ENCODE peak calls at places on chromosomes 16 and 17, in five cellular contexts. One of them, this sample, is unnamed.

GRCh38 chr17:80854220-80854619 is 137.4 kb upstream of the CHMP6 start:
- DNase-seq in NCI-H2029 treated with DMSO at 0.1 percent for 48 hours: no peak
- DNase-seq in NCI-H1436 treated with DMSO at 0.1 percent for 48 hours: no peak
- DNase-seq in T-cell: no peak
- DNase-seq in HFFc6: no peak
- DNase-seq in this sample: no peak

GRCh38 chr16:16917201-16917600 is 538.3 kb downstream of the NPIPA7 start:
- DNase-seq in NCI-H2029 treated with DMSO at 0.1 percent for 48 hours: no peak
- DNase-seq in NCI-H1436 treated with DMSO at 0.1 percent for 48 hours: no peak
- DNase-seq in T-cell: no peak
- DNase-seq in HFFc6: no peak
- DNase-seq in this sample: no peak

GRCh38 chr17:17494499-17495447 is 1.4 kb downstream of the RASD1 start:
- DNase-seq in NCI-H2029 treated with DMSO at 0.1 percent for 48 hours: no peak
- DNase-seq in NCI-H1436 treated with DMSO at 0.1 percent for 48 hours: no peak
- DNase-seq in T-cell: no peak
- DNase-seq in HFFc6: no peak
- DNase-seq in this sample: no peak

GRCh38 chr17:55814377-55814776 is 63.5 kb downstream of the PCTP start:
- DNase-seq in NCI-H2029 treated with DMSO at 0.1 percent for 48 hours: no peak
- DNase-seq in NCI-H1436 treated with DMSO at 0.1 percent for 48 hours: no peak
- DNase-seq in T-cell: no peak
- DNase-seq in HFFc6: no peak
- DNase-seq in this sample: no peak

GRCh38 chr16:56203052-56203451 is 11.8 kb downstream of the GNAO1 start:
- DNase-seq in NCI-H2029 treated with DMSO at 0.1 percent for 48 hours: no peak
- DNase-seq in NCI-H1436 treated with DMSO at 0.1 percent for 48 hours: no peak
- DNase-seq in T-cell: peak
- DNase-seq in HFFc6: peak
- DNase-seq in this sample: no peak

GRCh38 chr17:77180503-77181330 is 39.9 kb downstream of the SEC14L1 start:
- DNase-seq in NCI-H2029 treated with DMSO at 0.1 percent for 48 hours: no peak
- DNase-seq in NCI-H1436 treated with DMSO at 0.1 percent for 48 hours: no peak
- DNase-seq in T-cell: no peak
- DNase-seq in HFFc6: no peak
- DNase-seq in this sample: no peak

GRCh38 chr16:8721693-8722348 is 47.4 kb downstream of the ABAT start:
- DNase-seq in NCI-H2029 treated with DMSO at 0.1 percent for 48 hours: peak
- DNase-seq in NCI-H1436 treated with DMSO at 0.1 percent for 48 hours: peak
- DNase-seq in T-cell: no peak
- DNase-seq in HFFc6: no peak
- DNase-seq in this sample: no peak

GRCh38 chr17:73640691-73641090 is 3.6 kb downstream of the SDK2 start:
- DNase-seq in NCI-H2029 treated with DMSO at 0.1 percent for 48 hours: no peak
- DNase-seq in NCI-H1436 treated with DMSO at 0.1 percent for 48 hours: no peak
- DNase-seq in T-cell: no peak
- DNase-seq in HFFc6: no peak
- DNase-seq in this sample: no peak

GRCh38 chr17:60557805-60558204 is 31.8 kb upstream of the APPBP2 start:
- DNase-seq in NCI-H2029 treated with DMSO at 0.1 percent for 48 hours: no peak
- DNase-seq in NCI-H1436 treated with DMSO at 0.1 percent for 48 hours: no peak
- DNase-seq in T-cell: no peak
- DNase-seq in HFFc6: no peak
- DNase-seq in this sample: no peak

GRCh38 chr17:42850964-42851363 is at the start of gene AOC3:
- DNase-seq in NCI-H2029 treated with DMSO at 0.1 percent for 48 hours: no peak
- DNase-seq in NCI-H1436 treated with DMSO at 0.1 percent for 48 hours: no peak
- DNase-seq in T-cell: no peak
- DNase-seq in HFFc6: no peak
- DNase-seq in this sample: no peak

GRCh38 chr17:44628234-44629188 is 27.8 kb upstream of the MEIOC start:
- DNase-seq in NCI-H2029 treated with DMSO at 0.1 percent for 48 hours: peak
- DNase-seq in NCI-H1436 treated with DMSO at 0.1 percent for 48 hours: no peak
- DNase-seq in T-cell: no peak
- DNase-seq in HFFc6: no peak
- DNase-seq in this sample: no peak

GRCh38 chr16:3946604-3947180 is 66.2 kb upstream of the CREBBP start:
- DNase-seq in NCI-H2029 treated with DMSO at 0.1 percent for 48 hours: no peak
- DNase-seq in NCI-H1436 treated with DMSO at 0.1 percent for 48 hours: no peak
- DNase-seq in T-cell: no peak
- DNase-seq in HFFc6: no peak
- DNase-seq in this sample: no peak

GRCh38 chr17:63832455-63832854 is 5.0 kb upstream of the FTSJ3 start:
- DNase-seq in NCI-H2029 treated with DMSO at 0.1 percent for 48 hours: no peak
- DNase-seq in NCI-H1436 treated with DMSO at 0.1 percent for 48 hours: no peak
- DNase-seq in T-cell: no peak
- DNase-seq in HFFc6: no peak
- DNase-seq in this sample: no peak

GRCh38 chr16:66787427-66787826 is 14.0 kb downstream of the TERB1 start:
- DNase-seq in NCI-H2029 treated with DMSO at 0.1 percent for 48 hours: no peak
- DNase-seq in NCI-H1436 treated with DMSO at 0.1 percent for 48 hours: no peak
- DNase-seq in T-cell: no peak
- DNase-seq in HFFc6: no peak
- DNase-seq in this sample: no peak

GRCh38 chr16:84314814-84315213 is 20.1 kb downstream of the WFDC1 start:
- DNase-seq in NCI-H2029 treated with DMSO at 0.1 percent for 48 hours: no peak
- DNase-seq in NCI-H1436 treated with DMSO at 0.1 percent for 48 hours: no peak
- DNase-seq in T-cell: no peak
- DNase-seq in HFFc6: no peak
- DNase-seq in this sample: no peak

GRCh38 chr17:56929362-56929969 is 15.6 kb upstream of the TRIM25 start:
- DNase-seq in NCI-H2029 treated with DMSO at 0.1 percent for 48 hours: no peak
- DNase-seq in NCI-H1436 treated with DMSO at 0.1 percent for 48 hours: no peak
- DNase-seq in T-cell: no peak
- DNase-seq in HFFc6: no peak
- DNase-seq in this sample: peak

GRCh38 chr17:1078062-1078711 is 81.3 kb downstream of the TIMM22 start:
- DNase-seq in NCI-H2029 treated with DMSO at 0.1 percent for 48 hours: no peak
- DNase-seq in NCI-H1436 treated with DMSO at 0.1 percent for 48 hours: no peak
- DNase-seq in T-cell: no peak
- DNase-seq in HFFc6: no peak
- DNase-seq in this sample: no peak

GRCh38 chr17:5826384-5826783 is 242.1 kb upstream of the NLRP1 start:
- DNase-seq in NCI-H2029 treated with DMSO at 0.1 percent for 48 hours: no peak
- DNase-seq in NCI-H1436 treated with DMSO at 0.1 percent for 48 hours: no peak
- DNase-seq in T-cell: no peak
- DNase-seq in HFFc6: peak
- DNase-seq in this sample: peak

GRCh38 chr16:50467943-50468748 is 80.0 kb upstream of the NKD1 start:
- DNase-seq in NCI-H2029 treated with DMSO at 0.1 percent for 48 hours: no peak
- DNase-seq in NCI-H1436 treated with DMSO at 0.1 percent for 48 hours: no peak
- DNase-seq in T-cell: no peak
- DNase-seq in HFFc6: no peak
- DNase-seq in this sample: no peak

GRCh38 chr17:79792984-79793923 is 3.6 kb downstream of the CBX8 start:
- DNase-seq in NCI-H2029 treated with DMSO at 0.1 percent for 48 hours: no peak
- DNase-seq in NCI-H1436 treated with DMSO at 0.1 percent for 48 hours: no peak
- DNase-seq in T-cell: no peak
- DNase-seq in HFFc6: peak
- DNase-seq in this sample: peak